ENCODE peak calls at places on chromosome 14, in four cellular contexts. W, G, X and M are unnamed samples.

GRCh38 chr14:99752486-99753121 is 40.6 kb upstream of the EML1 start:
- DNase-seq in W (no peak), G (no peak), X (no peak), M (no peak)

GRCh38 chr14:84042992-84043391 is 1487.0 kb upstream of the FLRT2 start:
- DNase-seq in W (no peak), G (no peak), X (no peak), M (no peak)

GRCh38 chr14:103686831-103687485 is 28.3 kb downstream of the XRCC3 start:
- DNase-seq in X (no peak), W (no peak), G (no peak), M (no peak)

GRCh38 chr14:94398536-94398935 is 10.1 kb upstream of the SERPINA1 start:
- DNase-seq in G (no peak), W (no peak), X (no peak), M (no peak)

GRCh38 chr14:38941485-38941884 is 161.6 kb downstream of the SEC23A start:
- DNase-seq in G (peak; percentile 38), W (no peak), X (no peak), M (no peak)

GRCh38 chr14:32657081-32657480 is 281.6 kb upstream of the NPAS3 start:
- DNase-seq in W (no peak), X (peak; percentile 9), G (peak; percentile 15), M (no peak)

GRCh38 chr14:52342849-52343606 is 28.9 kb downstream of the PTGER2 start:
- DNase-seq in W (no peak), X (no peak), G (no peak), M (no peak)

GRCh38 chr14:85535916-85536834 is 6.2 kb downstream of the FLRT2 start:
- DNase-seq in W (no peak), G (peak; percentile 12), X (no peak), M (peak; percentile 27)

GRCh38 chr14:87992349-87992719 is 648 bp downstream of the GALC start:
- DNase-seq in G (no peak), W (no peak), X (no peak), M (no peak)

GRCh38 chr14:70257526-70257925 is 68.8 kb upstream of the SLC8A3 start:
- DNase-seq in W (peak; percentile 75), G (no peak), X (peak; percentile 45), M (no peak)

GRCh38 chr14:79442776-79443175 is 768.5 kb downstream of the DIO2 start:
- DNase-seq in W (no peak), G (no peak), X (no peak), M (no peak)

GRCh38 chr14:101065696-101066694 is 162.5 kb upstream of the RTL1 start:
- DNase-seq in W (peak; percentile 8), G (no peak), X (no peak), M (no peak)

GRCh38 chr14:40417777-40418401 is 985.7 kb upstream of the FBXO33 start:
- DNase-seq in G (peak; percentile 62), W (peak; percentile 60), X (peak; percentile 5), M (peak; percentile 13)

GRCh38 chr14:101843665-101844064 is 82.2 kb downstream of the PPP2R5C start:
- DNase-seq in X (no peak), G (no peak), W (no peak), M (no peak)

GRCh38 chr14:22973217-22974032 is 8.9 kb downstream of the AJUBA start:
- DNase-seq in X (peak; percentile 54), W (peak; percentile 50), G (peak; percentile 82), M (peak; percentile 67)
- TF ChIP-seq USF2 in X (no peak), W (no peak), G (no peak), M (no peak)

GRCh38 chr14:68306265-68306933 is 486.5 kb downstream of the ZFP36L1 start:
- DNase-seq in X (no peak), G (no peak), W (no peak), M (no peak)

GRCh38 chr14:68307769-68308168 is 485.1 kb downstream of the ZFP36L1 start:
- DNase-seq in X (no peak), W (no peak), G (no peak), M (no peak)

GRCh38 chr14:68308695-68309094 is 484.2 kb downstream of the ZFP36L1 start:
- DNase-seq in X (no peak), W (no peak), G (no peak), M (no peak)

GRCh38 chr14:68305738-68306137 is 486.2 kb downstream of the RAD51B start:
- DNase-seq in X (no peak), W (no peak), G (no peak), M (no peak)

GRCh38 chr14:68306934-68307758 is 485.7 kb downstream of the ZFP36L1 start:
- DNase-seq in W (no peak), X (no peak), G (peak; percentile 48), M (no peak)
- TF ChIP-seq FOXJ3 in W (no peak), X (no peak), G (no peak), M (no peak)

GRCh38 chr14:42930058-42930457 is 1323.4 kb downstream of the LRFN5 start:
- DNase-seq in G (no peak), X (no peak), W (no peak), M (no peak)
- TF ChIP-seq USF2 in G (no peak), X (no peak), W (peak; percentile 17), M (no peak)

DNA sequence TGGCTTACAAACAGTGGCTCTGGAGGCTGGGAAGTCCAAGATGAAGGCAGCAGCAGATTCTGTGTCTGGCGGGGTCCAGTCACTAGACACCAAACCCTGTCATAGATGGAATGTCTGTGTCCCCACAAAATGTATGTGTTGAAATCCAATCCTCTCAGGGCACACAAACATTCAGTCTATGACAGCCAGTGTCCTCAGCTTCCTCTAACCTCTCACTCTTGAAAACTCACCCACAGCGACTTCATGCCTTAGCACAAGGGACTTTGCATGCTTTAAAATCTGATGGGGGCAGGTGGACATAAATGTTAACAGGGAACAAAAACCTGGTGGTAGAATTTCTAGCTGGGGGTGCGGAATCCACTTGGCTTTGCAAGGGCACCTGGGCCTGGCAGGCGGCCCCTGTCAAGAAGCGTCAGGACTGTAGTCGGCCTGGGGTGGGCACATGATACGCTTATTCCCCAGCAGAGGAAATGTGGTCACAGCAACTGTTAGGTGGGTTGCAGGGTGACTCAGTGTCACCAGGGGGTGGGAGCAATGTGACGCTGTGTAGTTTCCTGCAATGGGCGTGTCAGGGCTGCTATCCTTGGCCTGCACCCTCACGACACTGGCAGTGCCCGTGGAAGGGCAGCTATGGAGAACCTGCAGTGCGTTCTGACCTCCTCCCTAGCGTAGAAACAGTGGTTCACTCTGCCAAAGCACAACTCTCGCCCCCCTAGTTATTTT is 17.7 kb downstream of the RIN3 start:
- DNase-seq in X (no peak), W (no peak), G (no peak), M (no peak)
- TF ChIP-seq FOXJ3 in X (no peak), W (no peak), G (no peak), M (no peak)

GRCh38 chr14:90697577-90698206 is 118.5 kb downstream of the TTC7B start:
- DNase-seq in W (peak; percentile 87), G (peak; percentile 61), X (peak; percentile 71), M (peak; percentile 80)
- TF ChIP-seq USF2 in W (no peak), G (no peak), X (no peak), M (no peak)